ENCODE peak calls at places on chromosomes 5 and 9, in five cellular contexts. H is SK-N-DZ; T is kidney; O is activated CD4-positive, alpha-beta T cell treated with anti-CD3 and anti-CD28 coated beads, Interleukin-2, amount 50 U/mL, for 4 hours; W is cerebellar cortex. I is an unnamed sample.

GRCh38 chr5:141475625-141476131 is at the start of gene PCDHGC3:
- DNase-seq in H (peak), T (peak), O (peak), W (peak), I (peak)

GRCh38 chr5:80069251-80069650 is 34.1 kb downstream of the THBS4 start:
- DNase-seq in H (no peak), T (no peak), O (no peak), W (no peak), I (no peak)

GRCh38 chr5:56852228-56853000 is 37.1 kb downstream of the MAP3K1 start:
- DNase-seq in H (no peak), T (no peak), O (no peak), W (no peak), I (no peak)

GRCh38 chr5:153623906-153624765 is 133.7 kb downstream of the GRIA1 start:
- DNase-seq in H (no peak), T (no peak), O (no peak), W (no peak), I (no peak)

GRCh38 chr9:112249277-112249676 is 74.2 kb upstream of the SUSD1 start:
- DNase-seq in H (no peak), T (no peak), O (no peak), W (no peak), I (no peak)

GRCh38 chr5:150595466-150596031 is 44.9 kb upstream of the SYNPO start:
- DNase-seq in H (peak), T (no peak), O (no peak), W (no peak), I (no peak)

GRCh38 chr5:100004969-100005368 is 530.2 kb upstream of the FAM174A start:
- DNase-seq in H (no peak), T (no peak), O (no peak), W (no peak), I (no peak)

GRCh38 chr9:93087971-93088655 is 7.9 kb upstream of the CARD19 start:
- DNase-seq in H (no peak), T (peak), O (no peak), W (no peak), I (no peak)

GRCh38 chr9:128372784-128373183 is 1.6 kb downstream of the URM1 start:
- DNase-seq in H (no peak), T (no peak), O (no peak), W (no peak), I (no peak)